ENCODE peak calls at places on chromosomes 11 and 22, in four cellular contexts. E, V, T and Y are unnamed samples.

GRCh38 chr11:77590194-77590591 is 440 bp downstream of the AQP11 start:
- DNase-seq in T (peak; percentile 45), E (no peak), V (no peak), Y (no peak)

GRCh38 chr11:46461461-46461927 is 69.9 kb upstream of the CHRM4 start:
- DNase-seq in E (no peak), V (no peak), T (no peak), Y (no peak)

GRCh38 chr11:8913961-8914660 is 3.1 kb downstream of the AKIP1 start:
- DNase-seq in E (no peak), T (peak; percentile 47), V (no peak), Y (no peak)

GRCh38 chr22:35135165-35135564 is 69.2 kb downstream of the ISX start:
- DNase-seq in E (no peak), V (no peak), T (no peak), Y (no peak)

GRCh38 chr11:114284914-114285313 is 11.3 kb upstream of the NNMT start:
- DNase-seq in E (no peak), V (no peak), T (no peak), Y (no peak)

GRCh38 chr11:18310800-18311340 is 11.1 kb downstream of the HPS5 start:
- DNase-seq in V (no peak), T (no peak), E (no peak), Y (no peak)

GRCh38 chr11:19243143-19243542 is 2.4 kb upstream of the E2F8 start:
- DNase-seq in T (no peak), E (no peak), V (no peak), Y (no peak)

GRCh38 chr11:47185305-47186075 is 744 bp downstream of the PACSIN3 start:
- DNase-seq in E (no peak), T (no peak), V (no peak), Y (no peak)

GRCh38 chr11:8101421-8101820 is 20.4 kb downstream of the TUB start:
- DNase-seq in V (no peak), T (no peak), E (no peak), Y (no peak)

GRCh38 chr11:116882386-116882785 is 45.0 kb upstream of the APOA1 start:
- DNase-seq in V (no peak), T (peak; percentile 45), E (no peak), Y (no peak)

GRCh38 chr22:23608583-23608982 is 23.5 kb downstream of the DRICH1 start:
- DNase-seq in V (no peak), E (no peak), T (peak; percentile 20), Y (no peak)

GRCh38 chr22:19645905-19646304 is 68.4 kb upstream of the SEPTIN5 start:
- DNase-seq in E (no peak), V (no peak), T (no peak), Y (no peak)

GRCh38 chr11:101618691-101619090 is 34.9 kb upstream of the TRPC6 start:
- DNase-seq in T (no peak), E (no peak), V (no peak), Y (no peak)

GRCh38 chr22:28442951-28443876 is 236.4 kb downstream of the TTC28 start:
- DNase-seq in E (no peak), V (peak; percentile 50), T (peak; percentile 80), Y (peak; percentile 13)

GRCh38 chr11:14518820-14519219 is 1.4 kb downstream of the PSMA1 start:
- DNase-seq in T (no peak), E (no peak), V (no peak), Y (no peak)

GRCh38 chr11:17528181-17528691 is 16.0 kb downstream of the USH1C start:
- DNase-seq in V (peak; percentile 26), T (peak; percentile 43), E (no peak), Y (no peak)

GRCh38 chr22:49473286-49473685 is 354.4 kb downstream of the BRD1 start:
- DNase-seq in T (no peak), V (no peak), E (no peak), Y (no peak)

GRCh38 chr11:98260983-98261382 is 759.8 kb upstream of the CNTN5 start:
- DNase-seq in V (no peak), E (no peak), T (no peak), Y (no peak)

GRCh38 chr11:68684385-68685356 is at the start of gene GAL:
- DNase-seq in E (no peak), T (no peak), V (no peak), Y (no peak)

GRCh38 chr11:6326980-6327379 is 6.7 kb upstream of the CAVIN3 start:
- DNase-seq in V (no peak), E (no peak), T (no peak), Y (no peak)

GRCh38 chr11:29310706-29311342 is 706.0 kb downstream of the KCNA4 start:
- DNase-seq in T (no peak), E (no peak), V (no peak), Y (no peak)

GRCh38 chr22:48332438-48333322 is 1495.0 kb downstream of the BRD1 start:
- DNase-seq in T (no peak), E (no peak), V (no peak), Y (no peak)

GRCh38 chr11:1863352-1864215 is 10.7 kb downstream of the LSP1 start:
- DNase-seq in T (peak; percentile 82), V (peak; percentile 77), E (no peak), Y (peak; percentile 74)

GRCh38 chr11:12523180-12523924 is 146.0 kb downstream of the PARVA start:
- DNase-seq in V (no peak), T (no peak), E (no peak), Y (no peak)

GRCh38 chr11:19055016-19055415 is 5.5 kb downstream of the MRGPRX2 start:
- DNase-seq in T (no peak), E (no peak), V (no peak), Y (no peak)

GRCh38 chr11:1123970-1124369 is 33.8 kb upstream of the MUC5AC start:
- DNase-seq in T (no peak), E (no peak), V (no peak), Y (no peak)

GRCh38 chr11:70319694-70320093 is 49.2 kb downstream of the PPFIA1 start:
- DNase-seq in T (peak; percentile 35), V (no peak), E (no peak), Y (no peak)

GRCh38 chr11:11760838-11761237 is 80.9 kb upstream of the USP47 start:
- DNase-seq in E (no peak), T (no peak), V (no peak), Y (no peak)

GRCh38 chr11:12890476-12890875 is 118.6 kb upstream of the RASSF10 start:
- DNase-seq in E (no peak), V (no peak), T (peak; percentile 34), Y (no peak)

GRCh38 chr22:49930128-49930527 is 11.7 kb downstream of the CRELD2 start:
- DNase-seq in V (no peak), E (no peak), T (no peak), Y (no peak)

GRCh38 chr11:8333431-8334401 is 70.0 kb upstream of the LMO1 start:
- DNase-seq in T (no peak), E (no peak), V (no peak), Y (no peak)

GRCh38 chr11:110327508-110327907 is 31.1 kb upstream of the RDX start:
- DNase-seq in T (no peak), E (no peak), V (no peak), Y (no peak)
- H3K4me3 ChIP-seq in T (no peak overlapping the region), E (no peak overlapping the region), V (no peak overlapping the region), Y (no peak overlapping the region)

GRCh38 chr22:45007247-45007945 is 2.4 kb downstream of the PHF21B start:
- DNase-seq in V (no peak), T (no peak), E (no peak), Y (no peak)
- H3K4me3 ChIP-seq in V (peak overlapping the region; percentile 37), T (no peak overlapping the region), E (no peak overlapping the region), Y (peak overlapping the region; percentile 73)

GRCh38 chr11:111917788-111918187 is 925 bp upstream of the C11orf52 start:
- DNase-seq in E (no peak), T (no peak), V (no peak), Y (no peak)
- H3K4me3 ChIP-seq in E (no peak overlapping the region), T (no peak overlapping the region), V (no peak overlapping the region), Y (no peak overlapping the region)

GRCh38 chr11:125110506-125110905 is 920 bp downstream of the TMEM218 start:
- DNase-seq in E (no peak), V (no peak), T (no peak), Y (no peak)

GRCh38 chr11:125114518-125114917 is 3.1 kb upstream of the TMEM218 start:
- DNase-seq in E (no peak), T (no peak), V (no peak), Y (no peak)

GRCh38 chr11:125111341-125112234 is at the start of gene TMEM218:
- DNase-seq in T (peak; percentile 99), V (peak; percentile 98), E (peak; percentile 86), Y (peak; percentile 96)

GRCh38 chr11:125110996-125111340 is 458 bp downstream of the TMEM218 start:
- DNase-seq in T (no peak), E (no peak), V (no peak), Y (no peak)

GRCh38 chr11:125112235-125112604 is 794 bp upstream of the TMEM218 start:
- DNase-seq in T (no peak), E (no peak), V (no peak), Y (no peak)
- H3K4me3 ChIP-seq in T (peak overlapping the region; percentile 60), E (peak overlapping the region; percentile 85), V (peak overlapping the region; percentile 60), Y (peak overlapping the region; percentile 92)

GRCh38 chr11:64290894-64291745 is at the start of gene KCNK4:
- DNase-seq in E (no peak), V (no peak), T (no peak), Y (no peak)
- H3K4me3 ChIP-seq in E (no peak within 1 kb of the TSS), V (no peak within 1 kb of the TSS), T (peak within 1 kb of the TSS; percentile 40), Y (peak within 1 kb of the TSS; percentile 61)

GRCh38 chr11:118849825-118850224 is 33.9 kb upstream of the CXCR5 start:
- DNase-seq in V (no peak), E (no peak), T (no peak), Y (no peak)
- H3K4me3 ChIP-seq in V (no peak overlapping the region), E (no peak overlapping the region), T (no peak overlapping the region), Y (no peak overlapping the region)

DNA sequence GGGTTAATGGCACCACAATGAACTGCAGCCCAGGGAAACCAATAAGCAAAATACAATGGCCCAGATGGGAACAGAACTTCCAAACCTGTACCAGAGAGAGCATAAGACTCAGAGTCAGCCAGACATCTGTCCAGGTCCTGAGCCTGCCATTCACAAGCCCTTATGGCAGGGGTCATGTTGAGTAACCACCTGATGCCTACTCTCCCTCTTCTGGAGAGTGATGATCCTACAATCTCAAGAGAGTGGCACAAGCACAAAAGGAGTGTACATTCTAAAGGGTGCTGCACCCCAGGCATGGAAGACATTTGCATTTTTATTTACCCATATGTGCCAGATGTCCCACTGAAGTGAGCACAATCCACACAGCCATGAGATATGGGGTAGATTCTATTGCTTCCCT is 10.6 kb downstream of the TENM4 start:
- DNase-seq in T (no peak), V (no peak), E (no peak), Y (no peak)
- H3K4me3 ChIP-seq in T (no peak overlapping the region), V (no peak overlapping the region), E (no peak overlapping the region), Y (no peak overlapping the region)